ENCODE peak calls at places on chromosomes 4 and X, in ten cellular contexts. O, G, V, Y, Q, R, H, X, J and B are unnamed samples.
A peak's percentile ranks its signal among the peaks of the same experiment; 100 is the strongest.

GRCh38 chr4:147596377-147596776 is 20.8 kb upstream of the TMEM184C start:
- DNase-seq in O (no peak), G (no peak), V (no peak), Y (no peak), Q (no peak), R (no peak), H (no peak), X (no peak), J (peak; percentile 27), B (no peak)

GRCh38 chr4:38046735-38047487 is 86.7 kb downstream of the PTTG2 start:
- DNase-seq in O (no peak), G (no peak), V (no peak), Y (no peak), Q (no peak), R (no peak), H (no peak), X (no peak), J (no peak), B (no peak)

GRCh38 chrX:69229436-69229835 is 64.2 kb upstream of the PJA1 start:
- DNase-seq in O (no peak), G (no peak), V (no peak), Y (no peak), Q (peak; percentile 79), R (no peak), H (no peak), X (peak; percentile 52), J (no peak), B (no peak)

GRCh38 chr4:86939737-86940141 is 4.9 kb downstream of the AFF1 start:
- DNase-seq in O (no peak), G (no peak), V (no peak), Y (no peak), Q (no peak), R (no peak), H (no peak), X (no peak), J (no peak), B (no peak)

GRCh38 chr4:70945046-70945445 is 42.9 kb downstream of the MOB1B start:
- DNase-seq in O (no peak), G (no peak), V (no peak), Y (no peak), Q (peak; percentile 3), R (no peak), H (no peak), X (no peak), J (no peak), B (no peak)

GRCh38 chr4:36786519-36786918 is 458.0 kb upstream of the NWD2 start:
- DNase-seq in O (no peak), G (no peak), V (no peak), Y (no peak), Q (no peak), R (no peak), H (no peak), X (no peak), J (no peak), B (no peak)

GRCh38 chr4:116599859-116600258 is 485.5 kb downstream of the TRAM1L1 start:
- DNase-seq in O (no peak), G (no peak), V (no peak), Y (no peak), Q (no peak), R (no peak), H (no peak), X (no peak), J (no peak), B (peak; percentile 19)

GRCh38 chr4:113080050-113080449 is 30.6 kb downstream of the ANK2 start:
- DNase-seq in O (peak; percentile 47), G (no peak), V (no peak), Y (no peak), Q (peak; percentile 25), R (no peak), H (no peak), X (no peak), J (no peak), B (no peak)

GRCh38 chr4:122003335-122003734 is 51.5 kb upstream of the TRPC3 start:
- DNase-seq in O (no peak), G (no peak), V (no peak), Y (no peak), Q (peak; percentile 37), R (peak; percentile 52), H (no peak), X (no peak), J (peak; percentile 24), B (peak; percentile 54)